ENCODE peak calls at places on chromosome 6, in five cellular contexts. J is mesenteric fat pad; K is left cardiac atrium; Z is NCI-H2029; V is activated naive CD8-positive, alpha-beta T cell treated with anti-CD3 and anti-CD28 coated beads for 36 hours. L is an unnamed sample.

GRCh38 chr6:30937265-30937664 is 3.5 kb upstream of the MUCL3 start:
- DNase-seq in V (no peak), K (no peak), Z (no peak), J (no peak), L (no peak)

GRCh38 chr6:71403422-71404134 is 115.0 kb downstream of the OGFRL1 start:
- DNase-seq in Z (no peak), K (no peak), V (no peak), J (no peak), L (no peak)

GRCh38 chr6:46606318-46606717 is 46.3 kb downstream of the CYP39A1 start:
- DNase-seq in J (no peak), K (no peak), V (no peak), Z (no peak), L (no peak)

GRCh38 chr6:78947962-78948361 is 80.6 kb downstream of the IRAK1BP1 start:
- DNase-seq in Z (no peak), J (no peak), V (no peak), K (no peak), L (no peak)

GRCh38 chr6:158467923-158468322 is 92.0 kb upstream of the TMEM181 start:
- DNase-seq in Z (peak; percentile 52), V (no peak), K (no peak), J (no peak), L (no peak)

GRCh38 chr6:18155273-18155863 is at the start of gene KDM1B:
- DNase-seq in V (peak; percentile 99), Z (peak; percentile 99), J (no peak), K (peak; percentile 98), L (peak; percentile 99)

GRCh38 chr6:4909063-4909645 is 94.7 kb downstream of the RPP40 start:
- DNase-seq in V (no peak), Z (no peak), J (no peak), K (no peak), L (no peak)

GRCh38 chr6:154404791-154405400 is 48.3 kb upstream of the IPCEF1 start:
- DNase-seq in K (no peak), Z (no peak), V (no peak), J (no peak), L (no peak)

GRCh38 chr6:160000280-160000704 is 31.4 kb downstream of the IGF2R start:
- DNase-seq in K (no peak), Z (no peak), J (no peak), V (no peak), L (no peak)

GRCh38 chr6:56073315-56073714 is 174.1 kb downstream of the COL21A1 start:
- DNase-seq in J (no peak), Z (no peak), K (no peak), V (no peak), L (no peak)

GRCh38 chr6:149455028-149455732 is 29.6 kb downstream of the ZC3H12D start:
- DNase-seq in K (no peak), V (no peak), Z (no peak), J (no peak), L (no peak)

GRCh38 chr6:22251331-22251730 is 45.5 kb downstream of the PRL start:
- DNase-seq in V (no peak), J (no peak), Z (no peak), K (no peak), L (no peak)

GRCh38 chr6:35294308-35294945 is 3.2 kb upstream of the DEF6 start:
- DNase-seq in Z (peak; percentile 31), V (peak; percentile 48), K (no peak), J (peak; percentile 68), L (peak; percentile 72)

GRCh38 chr6:168420706-168421105 is 20.3 kb upstream of the SMOC2 start:
- DNase-seq in V (no peak), J (no peak), Z (no peak), K (no peak), L (no peak)

GRCh38 chr6:97863697-97864096 is 580.7 kb upstream of the MMS22L start:
- DNase-seq in J (no peak), K (no peak), Z (no peak), V (no peak), L (no peak)

GRCh38 chr6:41536884-41537347 is 9.3 kb upstream of the FOXP4 start:
- DNase-seq in J (no peak), V (no peak), K (peak; percentile 41), Z (peak; percentile 91), L (no peak)

GRCh38 chr6:7431594-7432390 is 42.2 kb downstream of the RIOK1 start:
- DNase-seq in K (no peak), Z (peak; percentile 47), J (no peak), V (no peak), L (no peak)

GRCh38 chr6:13545885-13546284 is 28.5 kb upstream of the SIRT5 start:
- DNase-seq in V (no peak), Z (no peak), K (no peak), J (no peak), L (no peak)

GRCh38 chr6:17865798-17866725 is 121.4 kb downstream of the KIF13A start:
- DNase-seq in V (no peak), Z (no peak), K (peak; percentile 88), J (no peak), L (no peak)

GRCh38 chr6:42363906-42364859 is 87.5 kb downstream of the TRERF1 start:
- DNase-seq in V (no peak), Z (no peak), K (no peak), J (no peak), L (no peak)

L was measured in activated CD4-positive, alpha-beta T cell treated with anti-CD3 and anti-CD28 coated beads for 36 hours.